ENCODE peak calls at places on chromosomes 16 and 17, in five cellular contexts. One of them, this sample, is unnamed.
A peak's percentile ranks its signal among the peaks of the same experiment; 100 is the strongest.

GRCh38 chr17:77618731-77619130 is 339.8 kb upstream of the TNRC6C start:
- DNase-seq in ovary: no peak
- DNase-seq in breast epithelium: no peak
- DNase-seq in mucosa of descending colon: no peak
- DNase-seq in tibial artery: no peak
- DNase-seq in this sample: no peak

GRCh38 chr16:70018254-70018653 is 67.1 kb downstream of the CLEC18A start:
- DNase-seq in ovary: no peak
- DNase-seq in breast epithelium: no peak
- DNase-seq in mucosa of descending colon: no peak
- DNase-seq in tibial artery: no peak
- DNase-seq in this sample: no peak

GRCh38 chr17:77375917-77376651 is 235.3 kb downstream of the SEC14L1 start:
- DNase-seq in ovary: peak; percentile 60
- DNase-seq in breast epithelium: no peak
- DNase-seq in mucosa of descending colon: peak; percentile 64
- DNase-seq in tibial artery: peak; percentile 73
- DNase-seq in this sample: no peak

GRCh38 chr16:54286330-54287017 is at the start of gene IRX3:
- DNase-seq in ovary: peak; percentile 44
- DNase-seq in breast epithelium: peak; percentile 95
- DNase-seq in mucosa of descending colon: no peak
- DNase-seq in tibial artery: peak; percentile 93
- DNase-seq in this sample: no peak

GRCh38 chr17:915416-916201 is 64.0 kb downstream of the NXN start:
- DNase-seq in ovary: no peak
- DNase-seq in breast epithelium: no peak
- DNase-seq in mucosa of descending colon: no peak
- DNase-seq in tibial artery: no peak
- DNase-seq in this sample: no peak

GRCh38 chr17:10968007-10968406 is 130.1 kb upstream of the PIRT start:
- DNase-seq in ovary: no peak
- DNase-seq in breast epithelium: no peak
- DNase-seq in mucosa of descending colon: no peak
- DNase-seq in tibial artery: no peak
- DNase-seq in this sample: no peak

GRCh38 chr17:73645050-73645871 is 1.0 kb upstream of the SDK2 start:
- DNase-seq in ovary: peak; percentile 26
- DNase-seq in breast epithelium: no peak
- DNase-seq in mucosa of descending colon: peak; percentile 70
- DNase-seq in tibial artery: no peak
- DNase-seq in this sample: no peak

GRCh38 chr16:4517812-4518211 is 20.8 kb downstream of the CDIP1 start:
- DNase-seq in ovary: no peak
- DNase-seq in breast epithelium: no peak
- DNase-seq in mucosa of descending colon: no peak
- DNase-seq in tibial artery: no peak
- DNase-seq in this sample: peak; percentile 35

GRCh38 chr16:64287667-64288521 is 834.0 kb downstream of the CDH11 start:
- DNase-seq in ovary: no peak
- DNase-seq in breast epithelium: no peak
- DNase-seq in mucosa of descending colon: no peak
- DNase-seq in tibial artery: no peak
- DNase-seq in this sample: no peak

GRCh38 chr17:27544350-27545131 is 86.4 kb upstream of the LGALS9 start:
- DNase-seq in ovary: no peak
- DNase-seq in breast epithelium: no peak
- DNase-seq in mucosa of descending colon: no peak
- DNase-seq in tibial artery: no peak
- DNase-seq in this sample: no peak
- TF ChIP-seq CTCF in ovary: no peak
- TF ChIP-seq CTCF in breast epithelium: no peak
- TF ChIP-seq CTCF in mucosa of descending colon: no peak
- TF ChIP-seq CTCF in tibial artery: no peak
- TF ChIP-seq CTCF in this sample: no peak

GRCh38 chr16:55501549-55502322 is 7.1 kb upstream of the LPCAT2 start:
- DNase-seq in ovary: no peak
- DNase-seq in breast epithelium: no peak
- DNase-seq in mucosa of descending colon: no peak
- DNase-seq in tibial artery: no peak
- DNase-seq in this sample: no peak
- TF ChIP-seq CTCF in ovary: no peak
- TF ChIP-seq CTCF in breast epithelium: no peak
- TF ChIP-seq CTCF in mucosa of descending colon: no peak
- TF ChIP-seq CTCF in tibial artery: no peak
- TF ChIP-seq CTCF in this sample: no peak

DNA sequence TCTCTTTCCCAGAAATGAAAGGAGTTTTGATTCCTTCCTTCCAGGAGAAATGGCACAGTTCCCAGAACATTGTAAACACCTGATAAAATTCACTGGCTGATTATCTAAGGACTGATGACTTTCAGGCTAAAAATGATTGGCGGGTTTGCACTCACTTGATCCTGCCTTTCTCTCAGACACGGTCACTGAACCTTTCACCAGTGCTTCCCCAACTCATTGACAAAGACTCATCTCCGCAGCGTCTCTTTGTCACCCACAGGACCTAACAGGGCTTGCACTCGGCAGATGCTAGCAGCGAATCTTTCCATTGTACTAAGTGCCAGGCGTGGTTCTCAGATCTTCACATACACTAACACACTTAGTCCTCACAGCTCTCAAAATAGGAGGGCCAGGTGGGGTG is 7.3 kb upstream of the DHRS7C start:
- DNase-seq in ovary: no peak
- DNase-seq in breast epithelium: no peak
- DNase-seq in mucosa of descending colon: no peak
- DNase-seq in tibial artery: no peak
- DNase-seq in this sample: no peak
- TF ChIP-seq CTCF in ovary: no peak
- TF ChIP-seq CTCF in breast epithelium: no peak
- TF ChIP-seq CTCF in mucosa of descending colon: no peak
- TF ChIP-seq CTCF in tibial artery: no peak
- TF ChIP-seq CTCF in this sample: no peak

GRCh38 chr17:17751996-17752821 is 71.0 kb downstream of the RAI1 start:
- DNase-seq in ovary: peak; percentile 97
- DNase-seq in breast epithelium: peak; percentile 98
- DNase-seq in mucosa of descending colon: peak; percentile 99
- DNase-seq in tibial artery: peak; percentile 98
- DNase-seq in this sample: no peak
- TF ChIP-seq CTCF in ovary: no peak
- TF ChIP-seq CTCF in breast epithelium: peak; percentile 22
- TF ChIP-seq CTCF in mucosa of descending colon: no peak
- TF ChIP-seq CTCF in tibial artery: peak; percentile 35
- TF ChIP-seq CTCF in this sample: peak; percentile 17

GRCh38 chr17:54239291-54239690 is 416.6 kb downstream of the KIF2B start:
- DNase-seq in ovary: no peak
- DNase-seq in breast epithelium: no peak
- DNase-seq in mucosa of descending colon: no peak
- DNase-seq in tibial artery: no peak
- DNase-seq in this sample: no peak
- TF ChIP-seq CTCF in ovary: no peak
- TF ChIP-seq CTCF in breast epithelium: no peak
- TF ChIP-seq CTCF in mucosa of descending colon: no peak
- TF ChIP-seq CTCF in tibial artery: no peak
- TF ChIP-seq CTCF in this sample: no peak